ENCODE peak calls at places on chromosomes 13 and 19, in nine cellular contexts. E is glomerular endothelial cell; O is uterus; W is cardiac muscle cell; F is left lung; I is B cell; X is NCI-H69; R is activated CD4-positive, CD25-positive, alpha-beta regulatory T cell treated with anti-CD3 and anti-CD28 coated beads, Interleukin-2, amount 50 U/mL, for 72 hours; T is neural crest cell. M is an unnamed sample.

GRCh38 chr13:57724486-57725272 is 93.1 kb downstream of the PCDH17 start:
- DNase-seq in E (no peak), O (no peak), W (no peak), F (no peak), I (no peak), X (peak; percentile 9), R (no peak), T (no peak), M (no peak)

GRCh38 chr13:49540552-49540951 is 44.8 kb downstream of the PHF11 start:
- DNase-seq in E (peak; percentile 39), O (peak; percentile 64), W (no peak), F (no peak), I (no peak), X (no peak), R (no peak), T (no peak), M (no peak)

GRCh38 chr19:13053761-13054604 is 48.7 kb downstream of the LYL1 start:
- DNase-seq in E (peak; percentile 63), O (peak; percentile 92), W (peak; percentile 86), F (peak; percentile 82), I (no peak), X (no peak), R (no peak), T (peak; percentile 62), M (peak; percentile 95)

GRCh38 chr19:50167314-50167721 is 4.2 kb upstream of the IZUMO2 start:
- DNase-seq in E (no peak), O (no peak), W (no peak), F (no peak), I (no peak), X (peak; percentile 72), R (no peak), T (no peak), M (no peak)

GRCh38 chr19:49340069-49340864 is 5.1 kb downstream of the CD37 start:
- DNase-seq in E (no peak), O (peak; percentile 74), W (peak; percentile 28), F (peak; percentile 61), I (peak; percentile 96), X (peak; percentile 55), R (no peak), T (no peak), M (peak; percentile 85)

GRCh38 chr13:25085125-25085742 is 10.7 kb upstream of the PABPC3 start:
- DNase-seq in E (peak; percentile 10), O (no peak), W (peak; percentile 71), F (no peak), I (peak; percentile 37), X (peak; percentile 37), R (no peak), T (peak; percentile 38), M (no peak)

GRCh38 chr19:16200776-16201391 is 3.2 kb downstream of the AP1M1 start:
- DNase-seq in E (no peak), O (no peak), W (no peak), F (no peak), I (no peak), X (no peak), R (no peak), T (no peak), M (no peak)

GRCh38 chr19:44644391-44645016 is 794 bp downstream of the PVR start:
- DNase-seq in E (no peak), O (no peak), W (peak; percentile 23), F (no peak), I (no peak), X (peak; percentile 82), R (no peak), T (peak; percentile 18), M (peak; percentile 68)

GRCh38 chr19:40420766-40421467 is 4.9 kb downstream of the SERTAD1 start:
- DNase-seq in E (no peak), O (peak; percentile 95), W (peak; percentile 93), F (peak; percentile 94), I (peak; percentile 88), X (peak; percentile 91), R (peak; percentile 84), T (peak; percentile 90), M (peak; percentile 98)

GRCh38 chr13:24745516-24745860 is 18.5 kb upstream of the RNF17 start:
- DNase-seq in E (no peak), O (no peak), W (no peak), F (no peak), I (no peak), X (no peak), R (no peak), T (no peak), M (no peak)

GRCh38 chr19:13208964-13209796 is 59.0 kb downstream of the IER2 start:
- DNase-seq in E (no peak), O (no peak), W (no peak), F (no peak), I (peak; percentile 51), X (no peak), R (no peak), T (no peak), M (no peak)

GRCh38 chr19:17358395-17358794 is 18.7 kb downstream of the PLVAP start:
- DNase-seq in E (no peak), O (peak; percentile 42), W (no peak), F (no peak), I (no peak), X (no peak), R (no peak), T (no peak), M (no peak)

GRCh38 chr13:96984061-96984508 is 10.2 kb downstream of the OXGR1 start:
- DNase-seq in E (no peak), O (no peak), W (peak; percentile 22), F (peak; percentile 43), I (peak; percentile 19), X (peak; percentile 81), R (no peak), T (no peak), M (no peak)

GRCh38 chr13:73602295-73602694 is 531.9 kb downstream of the KLF12 start:
- DNase-seq in E (no peak), O (no peak), W (no peak), F (no peak), I (no peak), X (no peak), R (no peak), T (no peak), M (no peak)

GRCh38 chr13:31433756-31434155 is 234.0 kb downstream of the B3GLCT start:
- DNase-seq in E (no peak), O (no peak), W (no peak), F (no peak), I (no peak), X (no peak), R (no peak), T (no peak), M (no peak)

GRCh38 chr13:30755678-30756077 is 20.3 kb downstream of the ALOX5AP start:
- DNase-seq in E (no peak), O (no peak), W (no peak), F (no peak), I (no peak), X (peak; percentile 63), R (no peak), T (no peak), M (no peak)

GRCh38 chr19:54790711-54791110 is 12.7 kb upstream of the KIR2DL4 start:
- DNase-seq in E (no peak), O (no peak), W (no peak), F (no peak), I (no peak), X (no peak), R (no peak), T (no peak), M (peak; percentile 15)

GRCh38 chr19:13363954-13364353 is 142.3 kb downstream of the CACNA1A start:
- DNase-seq in E (no peak), O (no peak), W (no peak), F (no peak), I (no peak), X (no peak), R (no peak), T (no peak), M (no peak)

GRCh38 chr19:14090509-14091085 is at the start of gene SAMD1:
- DNase-seq in E (no peak), O (peak; percentile 88), W (peak; percentile 95), F (peak; percentile 92), I (peak; percentile 91), X (peak; percentile 98), R (peak; percentile 64), T (peak; percentile 58), M (peak; percentile 98)

GRCh38 chr19:4288091-4288777 is 9.2 kb downstream of the SHD start:
- DNase-seq in E (no peak), O (no peak), W (no peak), F (no peak), I (no peak), X (peak; percentile 50), R (no peak), T (no peak), M (no peak)

GRCh38 chr13:103517066-103517767 is 451.0 kb upstream of the SLC10A2 start:
- DNase-seq in E (no peak), O (no peak), W (peak; percentile 26), F (no peak), I (no peak), X (peak; percentile 82), R (no peak), T (no peak), M (no peak)

GRCh38 chr13:100722517-100722916 is 47.9 kb upstream of the TMTC4 start:
- DNase-seq in E (no peak), O (no peak), W (no peak), F (no peak), I (no peak), X (peak; percentile 33), R (no peak), T (no peak), M (no peak)

GRCh38 chr19:49906879-49907564 is 10.3 kb upstream of the IL4I1 start:
- DNase-seq in E (no peak), O (no peak), W (no peak), F (no peak), I (no peak), X (no peak), R (no peak), T (no peak), M (no peak)

GRCh38 chr19:6393982-6394412 is 1.0 kb upstream of the GTF2F1 start:
- DNase-seq in E (no peak), O (no peak), W (no peak), F (no peak), I (no peak), X (no peak), R (no peak), T (no peak), M (no peak)

GRCh38 chr19:38252935-38253691 is 3.1 kb downstream of the PPP1R14A start:
- DNase-seq in E (no peak), O (peak; percentile 61), W (peak; percentile 10), F (no peak), I (peak; percentile 54), X (no peak), R (no peak), T (no peak), M (peak; percentile 75)

GRCh38 chr19:3516675-3517207 is 10.6 kb downstream of the FZR1 start:
- DNase-seq in E (no peak), O (no peak), W (no peak), F (no peak), I (peak; percentile 70), X (peak; percentile 99), R (no peak), T (no peak), M (no peak)

GRCh38 chr19:46892252-46893179 is 31.7 kb downstream of the ARHGAP35 start:
- DNase-seq in E (no peak), O (no peak), W (no peak), F (no peak), I (peak; percentile 17), X (no peak), R (no peak), T (no peak), M (no peak)

GRCh38 chr19:12801466-12802266 is at the start of the genes PRDX2 and THSD8:
- DNase-seq in E (no peak), O (peak; percentile 80), W (peak; percentile 91), F (peak; percentile 79), I (peak; percentile 83), X (peak; percentile 94), R (peak; percentile 90), T (peak; percentile 77), M (peak; percentile 89)